ENCODE peak calls at places on chromosomes 4 and X, in eight cellular contexts. I, E, U, M, S, G, C and F are unnamed samples.
A peak's percentile ranks its signal among the peaks of the same experiment; 100 is the strongest.

GRCh38 chrX:47683171-47684145 is 24.5 kb upstream of the UXT start:
- DNase-seq in C (no peak), U (no peak), G (no peak), M (no peak), S (no peak), I (no peak), E (no peak), F (no peak)

GRCh38 chr4:111602848-111603247 is 542.4 kb upstream of the FAM241A start:
- DNase-seq in C (no peak), E (no peak), G (no peak), M (no peak), I (no peak), S (no peak), U (no peak), F (no peak)

GRCh38 chr4:152258804-152259708 is 276.8 kb downstream of the FBXW7 start:
- DNase-seq in G (no peak), M (no peak), C (no peak), U (peak; percentile 56), I (no peak), E (no peak), S (no peak), F (no peak)

GRCh38 chrX:68894513-68895338 is 65.9 kb downstream of the EFNB1 start:
- DNase-seq in M (no peak), C (peak; percentile 77), I (peak; percentile 74), G (peak; percentile 30), E (no peak), S (peak; percentile 61), U (peak; percentile 12), F (no peak)

GRCh38 chrX:123713841-123714240 is 19.0 kb downstream of the THOC2 start:
- DNase-seq in S (no peak), C (no peak), U (no peak), I (no peak), G (no peak), E (no peak), M (no peak), F (no peak)

GRCh38 chr4:84309191-84309590 is 189.9 kb downstream of the NKX6-1 start:
- DNase-seq in M (no peak), C (no peak), G (no peak), I (no peak), E (no peak), U (no peak), S (no peak), F (no peak)

GRCh38 chr4:99447079-99447478 is 11.9 kb upstream of the ADH7 start:
- DNase-seq in M (no peak), E (no peak), I (no peak), S (no peak), C (no peak), G (no peak), U (no peak), F (no peak)

GRCh38 chr4:24226667-24227066 is 336.8 kb upstream of the PPARGC1A start:
- DNase-seq in U (peak; percentile 74), I (no peak), C (no peak), G (no peak), M (no peak), E (no peak), S (no peak), F (no peak)

GRCh38 chr4:154332681-154333421 is 158.7 kb downstream of the DCHS2 start:
- DNase-seq in E (peak; percentile 58), M (peak; percentile 25), U (no peak), G (no peak), S (peak; percentile 67), C (no peak), I (peak; percentile 79), F (peak; percentile 15)

GRCh38 chr4:26238782-26239647 is 81.8 kb upstream of the RBPJ start:
- DNase-seq in U (peak; percentile 61), E (no peak), C (no peak), G (no peak), S (no peak), M (no peak), I (no peak), F (no peak)

GRCh38 chr4:10175626-10176025 is 59.0 kb upstream of the WDR1 start:
- DNase-seq in E (no peak), M (no peak), S (no peak), I (no peak), G (no peak), C (no peak), U (no peak), F (no peak)

GRCh38 chr4:28351826-28352225 is 1491.2 kb downstream of the STIM2 start:
- DNase-seq in M (no peak), S (no peak), C (no peak), U (no peak), E (no peak), I (no peak), G (no peak), F (no peak)

GRCh38 chr4:108502366-108502765 is 118.0 kb upstream of the RPL34 start:
- DNase-seq in E (no peak), S (no peak), C (no peak), I (no peak), G (no peak), M (no peak), U (no peak), F (no peak)

GRCh38 chr4:80202190-80202711 is 4.9 kb downstream of the PRDM8 start:
- DNase-seq in S (peak; percentile 94), M (peak; percentile 75), I (peak; percentile 72), C (peak; percentile 91), U (peak; percentile 79), G (peak; percentile 73), E (peak; percentile 90), F (peak; percentile 75)

GRCh38 chr4:105560488-105560887 is 8.1 kb downstream of the ARHGEF38 start:
- DNase-seq in U (no peak), I (no peak), G (no peak), M (no peak), E (no peak), S (no peak), C (no peak), F (no peak)

GRCh38 chr4:169272265-169272886 is 1.6 kb upstream of the SH3RF1 start:
- DNase-seq in S (no peak), I (no peak), C (no peak), M (no peak), U (peak; percentile 70), E (no peak), G (no peak), F (no peak)

DNA sequence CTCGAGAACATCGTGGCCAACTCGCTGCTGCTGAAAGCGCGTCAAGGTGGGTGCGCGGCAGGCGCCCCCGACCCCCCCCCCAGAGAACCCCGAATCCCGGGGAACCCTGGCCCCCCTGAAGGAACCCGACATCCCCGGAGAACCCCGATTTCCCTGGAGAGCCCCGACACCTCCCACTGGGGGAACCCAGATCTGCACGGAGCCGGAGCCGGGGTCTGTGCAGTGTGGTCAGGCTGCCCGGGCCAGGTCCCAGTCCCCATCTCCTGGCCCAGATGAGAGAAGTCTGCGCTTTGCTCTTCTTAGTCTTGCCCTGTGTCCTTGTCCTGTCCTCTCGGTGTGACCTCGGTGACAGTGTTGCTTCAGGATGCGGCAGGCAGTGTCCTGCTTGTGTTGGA is 703 bp downstream of the GRK4 start:
- DNase-seq in I (no peak), E (no peak), C (no peak), S (no peak), U (no peak), M (no peak), G (no peak), F (no peak)
- H3K4me3 ChIP-seq in I (peak overlapping the region; percentile 84), E (peak overlapping the region; percentile 66), C (peak overlapping the region; percentile 82), S (peak overlapping the region; percentile 100), U (peak overlapping the region; percentile 96), M (peak overlapping the region; percentile 70), G (peak overlapping the region; percentile 86), F (peak overlapping the region; percentile 78)

GRCh38 chr4:130646886-130647285 is 1550.9 kb downstream of the C4orf33 start:
- DNase-seq in E (no peak), S (no peak), G (no peak), M (no peak), U (no peak), C (no peak), I (no peak), F (no peak)
- H3K4me3 ChIP-seq in E (no peak overlapping the region), S (no peak overlapping the region), G (no peak overlapping the region), M (no peak overlapping the region), U (no peak overlapping the region), C (no peak overlapping the region), I (no peak overlapping the region), F (no peak overlapping the region)

DNA sequence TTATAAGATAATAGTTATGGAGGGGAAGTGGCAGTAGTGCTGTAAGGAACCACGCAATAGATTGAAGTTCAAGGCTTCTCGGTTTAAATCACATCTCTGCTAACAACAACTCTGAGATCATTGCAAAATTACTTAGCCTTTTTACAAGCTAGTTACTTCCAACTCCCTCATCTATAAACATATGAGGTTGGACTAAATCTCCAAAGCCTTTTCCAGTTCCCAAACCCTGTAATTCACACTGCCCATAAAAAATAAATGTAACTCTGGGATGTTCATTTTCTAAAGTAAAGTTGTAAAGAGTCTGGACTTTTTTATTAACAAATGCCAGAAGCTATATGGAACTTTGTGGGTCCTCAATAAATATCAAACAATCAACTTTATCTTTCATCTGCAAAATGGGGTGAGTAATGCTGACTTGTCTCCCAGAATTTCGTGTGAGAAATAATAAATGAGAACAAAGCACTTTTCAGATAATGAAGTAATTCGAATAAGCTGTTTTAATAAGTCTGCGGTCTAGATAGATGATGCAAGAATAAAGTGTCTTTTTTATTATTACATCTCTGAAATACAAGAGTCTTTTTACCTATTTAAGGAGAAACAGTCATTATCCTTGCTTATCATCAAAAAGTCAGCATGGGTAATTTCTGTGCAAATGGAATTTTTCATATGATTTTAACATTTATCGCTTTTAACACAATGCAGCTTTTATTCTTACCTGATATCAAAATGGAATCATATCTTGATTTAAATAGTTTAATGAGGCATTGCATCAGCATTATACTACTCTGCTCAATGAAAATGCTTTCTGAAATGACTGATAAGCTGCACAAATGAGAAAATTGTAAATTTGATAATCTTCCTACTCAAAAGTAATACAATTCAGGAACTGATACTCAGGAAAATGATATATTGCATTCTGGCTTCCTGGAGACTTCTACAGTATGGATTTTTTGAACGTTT is 252.6 kb downstream of the BANK1 start:
- DNase-seq in C (no peak), I (no peak), U (no peak), S (no peak), E (no peak), M (no peak), G (no peak), F (no peak)
- H3K4me3 ChIP-seq in C (no peak overlapping the region), I (no peak overlapping the region), U (no peak overlapping the region), S (no peak overlapping the region), E (no peak overlapping the region), M (no peak overlapping the region), G (no peak overlapping the region), F (no peak overlapping the region)

GRCh38 chr4:41028392-41029076 is 185.8 kb downstream of the APBB2 start:
- DNase-seq in M (no peak), U (peak; percentile 50), I (no peak), S (no peak), E (no peak), C (no peak), G (no peak), F (no peak)
- H3K4me3 ChIP-seq in M (no peak overlapping the region), U (no peak overlapping the region), I (no peak overlapping the region), S (no peak overlapping the region), E (no peak overlapping the region), C (no peak overlapping the region), G (no peak overlapping the region), F (no peak overlapping the region)